ENCODE peak calls at places on chromosome X, in eight cellular contexts. U is posterior vena cava; H is AG08396; L is dorsolateral prefrontal cortex; I is nucleus accumbens; F is amniotic stem cell; S is activated CD4-positive, alpha-beta T cell treated with anti-CD3 and anti-CD28 coated beads, Interleukin-2, amount 10 ng/mL, durations not matched to agents 7 days and 5 days; K is kidney tubule cell. Q is an unnamed sample.

GRCh38 chrX:154401918-154402621 is 3.9 kb downstream of the RPL10 start:
- DNase-seq in U (no peak), H (no peak), L (no peak), I (no peak), F (no peak), S (no peak), K (peak), Q (peak)

GRCh38 chrX:6456196-6456595 is 78.7 kb downstream of the VCX3A start:
- DNase-seq in U (no peak), H (no peak), L (no peak), I (no peak), F (no peak), S (no peak), K (peak), Q (no peak)

GRCh38 chrX:154091678-154092077 is 5.8 kb downstream of the MECP2 start:
- DNase-seq in U (no peak), H (no peak), L (no peak), I (no peak), F (no peak), S (no peak), K (no peak), Q (no peak)

GRCh38 chrX:2767631-2768455 is 16.0 kb downstream of the XG start:
- DNase-seq in U (peak), H (peak), L (no peak), I (no peak), F (no peak), S (no peak), K (no peak), Q (no peak)

GRCh38 chrX:15988661-15989603 is 134.3 kb upstream of the AP1S2 start:
- DNase-seq in U (no peak), H (peak), L (no peak), I (no peak), F (no peak), S (no peak), K (peak), Q (peak)

GRCh38 chrX:124344246-124344645 is 2.1 kb upstream of the SH2D1A start:
- DNase-seq in U (no peak), H (no peak), L (no peak), I (no peak), F (no peak), S (no peak), K (no peak), Q (peak)

GRCh38 chrX:69627744-69628143 is 11.8 kb downstream of the EDA start:
- DNase-seq in U (no peak), H (no peak), L (no peak), I (no peak), F (no peak), S (no peak), K (no peak), Q (no peak)

GRCh38 chrX:132918523-132918922 is 39.9 kb downstream of the HS6ST2 start:
- DNase-seq in U (no peak), H (no peak), L (no peak), I (no peak), F (no peak), S (no peak), K (no peak), Q (no peak)

GRCh38 chrX:134512566-134512965 is 52.6 kb downstream of the HPRT1 start:
- DNase-seq in U (no peak), H (peak), L (no peak), I (no peak), F (peak), S (no peak), K (peak), Q (no peak)